ENCODE peak calls at places on chromosomes 7 and 10, in five cellular contexts. Z is OCI-LY7; V is fibroblast of lung; A is CD4-positive, alpha-beta memory T cell; W is astrocyte. M is an unnamed sample. For H3K4me1, the result is how much of the 10 kb centered on the place peaks cover.

GRCh38 chr10:46518028-46518725 is 38.3 kb downstream of the GPRIN2 start:
- DNase-seq in Z (no peak), V (no peak), A (no peak), W (no peak), M (no peak)

GRCh38 chr7:111734955-111735660 is 172.8 kb upstream of the IMMP2L start:
- DNase-seq in Z (no peak), V (peak), A (no peak), W (no peak), M (no peak)

GRCh38 chr7:18515067-18515466 is 19.5 kb downstream of the HDAC9 start:
- DNase-seq in Z (no peak), V (peak), A (no peak), W (peak), M (peak)

GRCh38 chr10:27752673-27753237 is 7.1 kb upstream of the MKX start:
- DNase-seq in Z (no peak), V (no peak), A (no peak), W (no peak), M (no peak)

GRCh38 chr10:89129850-89130396 is 77.2 kb downstream of the CH25H start:
- DNase-seq in Z (no peak), V (peak), A (no peak), W (peak), M (no peak)

GRCh38 chr7:132345030-132345429 is 231.2 kb downstream of the PLXNA4 start:
- DNase-seq in Z (no peak), V (no peak), A (no peak), W (no peak), M (no peak)

GRCh38 chr10:111079241-111079760 is 2.5 kb downstream of the ADRA2A start:
- DNase-seq in Z (no peak), V (no peak), A (no peak), W (no peak), M (no peak)

GRCh38 chr7:100682228-100682741 is 8.7 kb downstream of the GNB2 start:
- DNase-seq in Z (no peak), V (no peak), A (no peak), W (peak), M (no peak)

GRCh38 chr10:132912685-132913558 is 29.4 kb downstream of the CFAP46 start:
- DNase-seq in Z (no peak), V (no peak), A (no peak), W (no peak), M (no peak)

GRCh38 chr10:101135151-101136006 is 4.3 kb downstream of the TLX1 start:
- DNase-seq in Z (no peak), V (no peak), A (no peak), W (no peak), M (no peak)

GRCh38 chr7:128078309-128078708 is 47.1 kb upstream of the LRRC4 start:
- DNase-seq in Z (no peak), V (no peak), A (no peak), W (no peak), M (no peak)

GRCh38 chr10:119315128-119316001 is 108.0 kb downstream of the GRK5 start:
- DNase-seq in Z (no peak), V (peak), A (no peak), W (peak), M (peak)

GRCh38 chr7:106535234-106536026 is 125.5 kb downstream of the CCDC71L start:
- DNase-seq in Z (no peak), V (no peak), A (no peak), W (no peak), M (peak)

GRCh38 chr7:47295606-47296005 is 286.3 kb downstream of the TNS3 start:
- DNase-seq in Z (no peak), V (no peak), A (no peak), W (no peak), M (peak)

GRCh38 chr7:157693521-157694388 is 357.0 kb downstream of the DNAJB6 start:
- DNase-seq in Z (no peak), V (no peak), A (no peak), W (no peak), M (no peak)

GRCh38 chr7:100477871-100478248 is 1.2 kb downstream of the TSC22D4 start:
- DNase-seq in Z (no peak), V (no peak), A (no peak), W (no peak), M (no peak)

GRCh38 chr10:5890519-5890878 is 456 bp downstream of the FBH1 start:
- DNase-seq in Z (peak), V (peak), A (no peak), W (no peak), M (no peak)

GRCh38 chr10:80660736-80661135 is 123.0 kb downstream of the SH2D4B start:
- DNase-seq in Z (no peak), V (no peak), A (no peak), W (no peak), M (no peak)

GRCh38 chr10:14742815-14743214 is 31.9 kb downstream of the FAM107B start:
- DNase-seq in Z (peak), V (no peak), A (no peak), W (no peak), M (peak)

GRCh38 chr10:101036726-101037125 is 5.7 kb downstream of the SFXN3 start:
- DNase-seq in Z (no peak), V (no peak), A (no peak), W (no peak), M (no peak)

GRCh38 chr7:15228891-15229290 is 326.3 kb upstream of the DGKB start:
- DNase-seq in Z (no peak), V (no peak), A (no peak), W (no peak), M (no peak)

GRCh38 chr10:6643962-6644361 is 63.9 kb upstream of the PRKCQ start:
- DNase-seq in Z (no peak), V (no peak), A (no peak), W (no peak), M (peak)

GRCh38 chr7:82443801-82444219 is 233 bp upstream of the CACNA2D1 start:
- DNase-seq in Z (no peak), V (peak), A (no peak), W (peak), M (no peak)

GRCh38 chr7:64997927-64998391 is 7.1 kb upstream of the ZNF117 start:
- DNase-seq in Z (no peak), V (peak), A (no peak), W (peak), M (peak)

GRCh38 chr7:151806204-151806603 is 70.7 kb downstream of the PRKAG2 start:
- DNase-seq in Z (no peak), V (no peak), A (no peak), W (peak), M (no peak)

GRCh38 chr7:30470783-30471182 is 7.8 kb downstream of the NOD1 start:
- DNase-seq in Z (no peak), V (peak), A (no peak), W (peak), M (no peak)

GRCh38 chr7:30470163-30470770 is 8.3 kb downstream of the NOD1 start:
- DNase-seq in Z (no peak), V (peak), A (no peak), W (peak), M (no peak)

GRCh38 chr7:30468791-30469190 is 9.8 kb downstream of the NOD1 start:
- DNase-seq in Z (no peak), V (peak), A (no peak), W (peak), M (no peak)

GRCh38 chr7:30468041-30468440 is 10.5 kb downstream of the NOD1 start:
- DNase-seq in Z (peak), V (no peak), A (no peak), W (peak), M (no peak)

DNA sequence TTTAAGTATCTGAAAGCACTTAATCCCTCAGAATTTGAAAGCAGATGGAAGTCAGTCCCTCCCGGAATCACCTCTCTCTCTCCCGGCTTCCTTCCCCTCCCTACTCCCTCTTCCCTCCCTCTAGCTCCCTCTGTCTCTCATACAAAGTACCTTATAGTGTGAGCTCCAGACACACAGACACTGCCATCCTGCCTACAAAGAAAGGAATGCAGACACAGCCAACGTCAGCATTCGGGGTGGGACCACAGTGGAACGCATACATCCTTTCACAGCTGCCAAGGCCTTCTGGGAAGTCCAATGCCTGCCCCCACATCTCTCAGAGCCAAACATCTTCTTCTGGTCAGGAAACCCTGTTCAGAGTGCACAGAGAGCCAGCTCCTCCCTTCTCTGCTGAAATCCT is 9.3 kb downstream of the NOD1 start:
- DNase-seq in Z (no peak), V (peak), A (no peak), W (peak), M (peak)
- H3K27ac ChIP-seq in Z (no peak), V (peak), A (no peak), W (peak), M (peak)

GRCh38 chr7:1974714-1975113 is 258.0 kb downstream of the MAD1L1 start:
- DNase-seq in Z (no peak), V (no peak), A (no peak), W (no peak), M (no peak)

GRCh38 chr7:1975581-1975980 is 257.2 kb downstream of the MAD1L1 start:
- DNase-seq in Z (no peak), V (no peak), A (no peak), W (no peak), M (no peak)

GRCh38 chr7:1973321-1974251 is 259.2 kb downstream of the MAD1L1 start:
- DNase-seq in Z (no peak), V (no peak), A (no peak), W (no peak), M (no peak)

GRCh38 chr7:1975179-1975578 is 257.6 kb downstream of the MAD1L1 start:
- DNase-seq in Z (no peak), V (no peak), A (no peak), W (no peak), M (no peak)

DNA sequence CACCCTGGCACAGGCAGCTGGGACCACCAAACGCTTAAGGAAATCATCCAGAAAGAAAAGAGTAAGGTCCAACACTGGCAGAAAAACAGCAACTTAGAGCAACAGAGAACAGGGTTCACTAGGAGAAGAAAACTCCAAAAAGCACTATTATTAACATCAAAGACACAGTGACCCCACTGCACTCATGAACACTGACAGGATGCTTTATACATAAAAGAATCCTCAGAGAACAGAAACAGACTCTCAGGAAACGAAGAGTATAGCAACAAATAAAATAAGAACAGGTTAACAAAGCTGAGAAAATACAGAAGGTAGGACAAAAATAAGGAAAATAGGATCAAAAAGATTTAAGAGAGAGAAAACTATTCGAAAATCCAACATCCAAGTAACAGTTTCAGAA is 258.5 kb downstream of the MAD1L1 start:
- DNase-seq in Z (no peak), V (no peak), A (no peak), W (no peak), M (no peak)
- H3K4me1 ChIP-seq in Z (under half), V (under half), A (under half), W (under half), M (under half)

GRCh38 chr10:126153686-126154628 is 234.3 kb downstream of the ADAM12 start:
- DNase-seq in Z (no peak), V (no peak), A (no peak), W (peak), M (no peak)
- H3K27ac ChIP-seq in Z (no peak), V (no peak), A (no peak), W (peak), M (no peak)

DNA sequence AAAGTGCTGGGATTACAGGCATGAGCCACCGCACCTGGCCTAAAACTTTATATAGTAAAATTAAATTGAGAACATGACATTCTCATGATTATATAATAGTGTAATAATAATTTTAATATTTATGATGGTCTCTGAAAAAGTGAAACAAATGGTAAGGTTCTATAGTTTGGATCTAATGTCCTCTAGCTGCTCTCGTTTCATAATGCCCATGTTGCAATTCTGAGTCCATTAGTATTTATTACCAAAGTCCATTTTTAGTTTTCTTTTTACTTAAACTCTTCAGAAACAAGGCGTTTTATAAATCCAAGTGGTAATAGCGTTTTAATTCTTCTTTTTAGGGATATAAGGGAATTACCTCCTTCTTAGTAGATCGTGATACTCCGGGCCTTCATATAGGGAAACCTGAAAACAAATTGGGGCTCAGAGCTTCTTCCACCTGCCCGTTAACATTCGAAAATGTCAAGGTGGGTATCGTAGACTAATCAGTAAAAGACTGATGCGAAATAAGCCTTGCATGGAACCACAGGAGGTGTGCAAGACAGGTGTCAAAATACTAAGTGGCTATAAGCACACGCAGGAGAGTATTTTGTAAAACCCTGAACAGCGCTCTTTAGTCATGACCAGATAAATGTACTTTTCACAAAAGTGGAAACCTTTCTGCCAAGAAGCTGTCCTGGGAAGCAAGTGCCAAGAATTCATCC is 34.1 kb downstream of the ACADSB start:
- DNase-seq in Z (no peak), V (no peak), A (no peak), W (no peak), M (no peak)
- H3K4me1 ChIP-seq in Z (under half), V (under half), A (under half), W (under half), M (under half)

DNA sequence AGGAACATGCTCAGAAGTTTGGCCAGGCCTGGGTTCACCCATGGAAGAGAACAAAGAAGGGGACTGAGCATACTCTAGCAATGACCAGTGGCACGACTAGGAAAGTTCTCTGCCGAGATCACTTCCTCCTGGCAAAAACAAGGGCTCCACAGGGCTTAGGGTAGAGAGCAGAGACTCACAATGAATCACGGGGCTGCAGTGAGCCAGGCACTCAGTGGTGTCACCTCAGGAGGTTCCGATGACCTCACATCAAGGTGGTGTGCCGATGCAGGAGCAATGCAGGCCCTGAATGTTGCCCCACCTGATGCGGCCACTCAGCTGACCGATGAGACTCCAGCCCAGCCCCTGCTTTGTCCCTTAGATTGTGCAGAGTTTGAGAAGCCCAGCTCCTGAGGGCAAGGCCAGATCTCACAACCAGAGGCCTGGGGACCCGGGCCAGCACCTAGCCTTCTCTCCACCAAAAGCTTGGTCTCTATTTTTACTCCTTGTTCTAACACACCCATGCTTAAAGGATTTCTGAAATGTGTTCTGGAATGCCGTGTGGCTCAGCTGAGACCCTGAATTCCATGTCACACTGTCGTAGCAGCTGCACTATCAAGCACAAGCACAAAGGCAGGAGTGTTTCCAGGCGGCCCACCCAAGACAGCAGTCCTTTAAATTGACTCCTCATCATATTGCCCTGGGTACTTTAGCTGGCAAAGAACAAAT is 60.9 kb downstream of the COBL start:
- DNase-seq in Z (no peak), V (no peak), A (no peak), W (no peak), M (no peak)
- H3K27ac ChIP-seq in Z (no peak), V (no peak), A (no peak), W (no peak), M (no peak)

GRCh38 chr7:45414226-45414625 is 159.9 kb upstream of the ADCY1 start:
- DNase-seq in Z (no peak), V (no peak), A (no peak), W (no peak), M (no peak)

GRCh38 chr7:45408407-45408737 is 165.8 kb upstream of the ADCY1 start:
- DNase-seq in Z (no peak), V (no peak), A (no peak), W (no peak), M (no peak)

GRCh38 chr7:45413419-45413818 is 160.7 kb upstream of the ADCY1 start:
- DNase-seq in Z (no peak), V (no peak), A (no peak), W (no peak), M (no peak)

GRCh38 chr7:45407730-45408406 is 166.3 kb upstream of the ADCY1 start:
- DNase-seq in Z (no peak), V (no peak), A (no peak), W (no peak), M (no peak)

DNA sequence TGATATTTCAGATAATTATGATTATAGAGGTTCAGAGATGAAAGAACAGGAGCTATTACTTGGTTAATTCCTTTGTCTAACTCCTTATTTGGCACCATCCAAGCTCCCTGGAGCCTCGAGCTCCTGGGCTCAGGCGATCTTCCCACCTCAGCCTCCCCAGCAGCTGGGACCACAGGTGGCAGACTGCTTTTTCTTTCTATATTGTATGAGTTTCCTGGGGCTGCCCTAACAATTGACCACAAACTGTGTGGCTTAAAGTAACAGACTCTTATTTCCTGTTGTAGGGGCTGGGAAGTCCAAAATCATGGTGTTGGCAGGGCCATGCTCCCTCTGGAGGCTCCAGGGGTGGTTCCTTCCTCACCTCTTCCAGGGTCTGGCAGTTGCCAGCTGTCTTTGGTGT is 163.3 kb upstream of the ADCY1 start:
- DNase-seq in Z (no peak), V (no peak), A (no peak), W (no peak), M (no peak)
- H3K4me1 ChIP-seq in Z (under half), V (under half), A (under half), W (under half), M (under half)

GRCh38 chr7:149196705-149197171 is 1.4 kb downstream of the ZNF282 start:
- DNase-seq in Z (peak), V (no peak), A (peak), W (no peak), M (peak)
- H3K27ac ChIP-seq in Z (peak), V (peak), A (peak), W (peak), M (peak)